ENCODE peak calls at places on chromosomes 5 and 9, in five cellular contexts. W is HepG2, E is HCT116, X is WTC11, K is GM12878. I is an unnamed sample.

GRCh38 chr9:115883467-115884329 is 269.9 kb upstream of the PAPPA start:
- DNase-seq in W (peak; percentile 55), E (peak; percentile 12), X (peak; percentile 50), K (no peak), I (peak; percentile 23)

GRCh38 chr5:66617223-66617861 is 21.1 kb downstream of the MAST4 start:
- DNase-seq in W (no peak), E (no peak), X (no peak), K (peak; percentile 38), I (no peak)

GRCh38 chr5:80254767-80255424 is 952 bp downstream of the SERINC5 start:
- DNase-seq in W (no peak), E (no peak), X (no peak), K (no peak), I (no peak)

GRCh38 chr9:78097541-78097940 is 65.9 kb upstream of the GNAQ start:
- DNase-seq in W (no peak), E (no peak), X (no peak), K (no peak), I (no peak)

GRCh38 chr5:56367752-56368151 is 134.6 kb upstream of the ANKRD55 start:
- DNase-seq in W (no peak), E (no peak), X (no peak), K (no peak), I (no peak)

GRCh38 chr5:67156976-67157583 is 39.5 kb downstream of the CD180 start:
- DNase-seq in W (peak; percentile 22), E (peak; percentile 29), X (peak; percentile 26), K (no peak), I (peak; percentile 46)

GRCh38 chr5:10583663-10584572 is 20.0 kb downstream of the ANKRD33B start:
- DNase-seq in W (no peak), E (no peak), X (no peak), K (no peak), I (no peak)

GRCh38 chr5:149212203-149212951 is 59.3 kb upstream of the AFAP1L1 start:
- DNase-seq in W (no peak), E (no peak), X (no peak), K (no peak), I (no peak)

GRCh38 chr5:55691265-55692105 is 20.6 kb downstream of the SLC38A9 start:
- DNase-seq in W (peak; percentile 63), E (peak; percentile 33), X (no peak), K (no peak), I (peak; percentile 17)

GRCh38 chr5:113508756-113509155 is 4.7 kb upstream of the YTHDC2 start:
- DNase-seq in W (no peak), E (no peak), X (no peak), K (no peak), I (no peak)

GRCh38 chr9:136310273-136311030 is 6.6 kb upstream of the CCDC187 start:
- DNase-seq in W (no peak), E (no peak), X (no peak), K (no peak), I (no peak)

GRCh38 chr5:14928661-14929060 is 57.1 kb upstream of the ANKH start:
- DNase-seq in W (no peak), E (no peak), X (no peak), K (no peak), I (no peak)

GRCh38 chr5:17219431-17219830 is 2.0 kb downstream of the BASP1 start:
- DNase-seq in W (no peak), E (no peak), X (no peak), K (no peak), I (no peak)

DNA sequence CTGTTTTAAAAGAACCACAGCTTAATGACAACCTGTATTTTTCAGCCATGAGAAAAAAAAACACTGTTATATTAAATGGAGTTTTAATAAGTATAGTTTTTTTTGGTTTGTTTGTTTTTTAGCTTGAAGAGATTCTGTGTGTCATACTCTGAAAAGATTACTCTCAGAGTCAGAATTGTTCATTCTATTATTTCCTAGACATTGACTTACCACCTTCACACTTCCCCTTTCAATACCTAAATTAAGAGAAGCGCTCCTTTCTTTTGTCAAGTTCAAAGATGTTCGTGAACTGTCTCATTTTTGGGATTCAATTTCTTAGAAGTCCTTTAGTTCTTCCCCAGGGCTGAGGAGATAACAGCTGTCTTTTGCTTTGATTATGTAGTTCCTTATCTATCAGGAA is 1201.6 kb upstream of the NUDT12 start:
- DNase-seq in W (no peak), E (no peak), X (no peak), K (no peak), I (no peak)
- TF ChIP-seq SP1 in W (no peak), E (no peak), X (no peak), K (no peak), I (no peak)

GRCh38 chr5:998276-998974 is 10.2 kb upstream of the NKD2 start:
- DNase-seq in W (no peak), E (no peak), X (peak; percentile 2), K (no peak), I (no peak)
- TF ChIP-seq SP1 in W (no peak), E (no peak), X (no peak), K (no peak), I (no peak)

GRCh38 chr9:16257604-16258003 is 612.9 kb downstream of the BNC2 start:
- DNase-seq in W (no peak), E (no peak), X (no peak), K (no peak), I (no peak)
- TF ChIP-seq SP1 in W (no peak), E (no peak), X (no peak), K (no peak), I (no peak)

DNA sequence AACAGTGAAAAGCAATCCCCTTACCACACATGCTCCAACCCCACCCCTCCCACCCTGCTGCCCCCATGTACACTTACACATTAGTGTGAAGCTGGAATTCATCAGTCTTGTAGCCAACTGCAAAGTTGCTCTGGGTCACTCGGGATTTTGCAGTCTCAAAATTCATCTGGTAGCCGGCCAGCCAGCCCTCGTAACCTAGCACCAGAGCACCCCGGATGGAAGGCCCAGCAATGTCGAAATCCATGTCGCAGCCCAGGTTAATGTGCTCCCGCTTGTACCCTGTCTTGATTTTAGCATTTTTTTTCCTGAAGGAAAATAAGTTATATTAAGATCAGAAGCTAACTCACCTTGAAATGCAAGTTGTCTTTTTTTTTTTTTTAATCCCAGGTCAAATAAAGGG is 12.2 kb upstream of the C5orf15 start:
- DNase-seq in W (no peak), E (no peak), X (no peak), K (no peak), I (no peak)
- TF ChIP-seq SP1 in W (no peak), E (no peak), X (no peak), K (no peak), I (no peak)

I was measured in HEK293T.